ENCODE peak calls at places on chromosomes 1 and 21, in five cellular contexts. F is GM12865; G is AG10803; A is stimulated activated effector memory CD8-positive, alpha-beta T cell treated with anti-CD3 and anti-CD28 coated beads, Interleukin-12 subunit alpha, Interleukin-12 subunit beta, amount 100 ng/mL, for 72 hours; P is amniotic stem cell. X is an unnamed sample.

GRCh38 chr1:86741947-86742572 is 37.7 kb downstream of the SH3GLB1 start:
- DNase-seq in G (peak; percentile 25), F (peak; percentile 48), P (no peak), A (no peak), X (peak; percentile 33)

GRCh38 chr1:170698711-170699275 is 34.9 kb downstream of the PRRX1 start:
- DNase-seq in F (no peak), P (no peak), G (peak; percentile 75), A (no peak), X (no peak)

GRCh38 chr1:42450081-42450480 is 5.7 kb downstream of the ZMYND12 start:
- DNase-seq in F (peak; percentile 7), P (no peak), A (no peak), G (no peak), X (no peak)

GRCh38 chr21:45341779-45342178 is 54.1 kb upstream of the POFUT2 start:
- DNase-seq in P (no peak), A (no peak), G (no peak), F (no peak), X (no peak)

GRCh38 chr1:16367968-16368910 is 1.2 kb downstream of the SZRD1 start:
- DNase-seq in F (no peak), P (no peak), G (peak; percentile 34), A (no peak), X (no peak)

GRCh38 chr1:18581420-18581880 is 49.2 kb upstream of the PAX7 start:
- DNase-seq in F (peak; percentile 51), P (no peak), A (peak; percentile 68), G (no peak), X (no peak)

GRCh38 chr21:37866027-37866426 is 50.2 kb downstream of the KCNJ6 start:
- DNase-seq in G (peak; percentile 38), A (no peak), P (no peak), F (peak; percentile 16), X (no peak)

GRCh38 chr1:14810631-14811325 is 212.3 kb downstream of the KAZN start:
- DNase-seq in G (peak; percentile 65), A (no peak), F (no peak), P (no peak), X (no peak)

GRCh38 chr1:234844479-234845031 is 234.6 kb upstream of the IRF2BP2 start:
- DNase-seq in A (no peak), P (no peak), F (peak; percentile 85), G (peak; percentile 23), X (no peak)

GRCh38 chr1:230067441-230067870 is 418 bp downstream of the GALNT2 start:
- DNase-seq in P (no peak), G (peak; percentile 44), A (peak; percentile 69), F (peak; percentile 25), X (no peak)

GRCh38 chr21:20999567-21000169 is 1.5 kb downstream of the NCAM2 start:
- DNase-seq in G (peak; percentile 38), A (no peak), F (peak; percentile 34), P (peak; percentile 31), X (peak; percentile 25)

GRCh38 chr1:182087951-182088350 is 26.4 kb upstream of the ZNF648 start:
- DNase-seq in G (no peak), F (no peak), P (no peak), A (no peak), X (no peak)

GRCh38 chr1:2098301-2098698 is 48.1 kb downstream of the PRKCZ start:
- DNase-seq in F (no peak), A (no peak), P (no peak), G (no peak), X (no peak)

GRCh38 chr1:74399249-74399648 is 113.2 kb downstream of the LRRC53 start:
- DNase-seq in A (no peak), F (peak; percentile 32), P (no peak), G (no peak), X (no peak)

GRCh38 chr1:68384872-68385390 is 64.8 kb downstream of the RPE65 start:
- DNase-seq in A (no peak), G (peak; percentile 70), F (no peak), P (no peak), X (peak; percentile 89)

GRCh38 chr1:56095924-56096655 is 483.3 kb downstream of the PLPP3 start:
- DNase-seq in P (no peak), G (peak; percentile 100), F (no peak), A (no peak), X (no peak)

GRCh38 chr1:10599194-10599861 is 124.6 kb downstream of the PEX14 start:
- DNase-seq in P (peak; percentile 63), F (no peak), G (peak; percentile 71), A (no peak), X (peak; percentile 25)

GRCh38 chr1:70314706-70315304 is 39.7 kb downstream of the ANKRD13C start:
- DNase-seq in P (no peak), F (no peak), G (no peak), A (no peak), X (no peak)

GRCh38 chr1:204837440-204838084 is 33.1 kb upstream of the NFASC start:
- DNase-seq in P (peak; percentile 9), G (peak; percentile 52), F (peak; percentile 19), A (no peak), X (no peak)

GRCh38 chr1:155715777-155716176 is 26.9 kb downstream of the DAP3 start:
- DNase-seq in F (no peak), G (no peak), A (no peak), P (no peak), X (no peak)

GRCh38 chr1:199041173-199041914 is 402.5 kb downstream of the PTPRC start:
- DNase-seq in P (no peak), F (peak; percentile 81), A (peak; percentile 61), G (no peak), X (no peak)

GRCh38 chr1:18539171-18539570 is 58.4 kb downstream of the KLHDC7A start:
- DNase-seq in G (no peak), F (no peak), P (no peak), A (no peak), X (no peak)

GRCh38 chr1:170261669-170262068 is 115.9 kb downstream of the NTMT2 start:
- DNase-seq in F (no peak), A (no peak), P (no peak), G (peak; percentile 94), X (no peak)

GRCh38 chr1:233916706-233917105 is 12.2 kb downstream of the SLC35F3 start:
- DNase-seq in P (no peak), F (no peak), G (no peak), A (no peak), X (no peak)

GRCh38 chr1:182764029-182764768 is 25.4 kb upstream of the NPL start:
- DNase-seq in P (no peak), G (no peak), A (no peak), F (no peak), X (no peak)